ENCODE peak calls at places on chromosomes 1 and 21, in eight cellular contexts. I is nephron progenitor cell; U is NCI-H2171 treated with DMSO at 0.1 percent for 48 hours; M is activated naive CD4-positive, alpha-beta T cell treated with anti-CD3 and anti-CD28 coated beads, Interleukin-2, amount 50 U/mL, for 16 hours; Z is AG08395; A is adrenal gland; P is T-helper 22 cell; C is mesothelial cell of epicardium. S is an unnamed sample.

GRCh38 chr1:152967201-152967600 is 3.2 kb upstream of the SPRR4 start:
- DNase-seq in I (no peak), U (no peak), M (no peak), Z (no peak), A (no peak), P (no peak), C (no peak), S (no peak)

GRCh38 chr1:29121951-29122661 is 1.6 kb downstream of the TMEM200B start:
- DNase-seq in I (peak), U (no peak), M (peak), Z (peak), A (no peak), P (no peak), C (peak), S (peak)

GRCh38 chr1:37947364-37947763 is 511 bp upstream of the INPP5B start:
- DNase-seq in I (no peak), U (no peak), M (no peak), Z (no peak), A (no peak), P (no peak), C (no peak), S (no peak)

GRCh38 chr1:46747683-46748288 is 28.9 kb upstream of the EFCAB14 start:
- DNase-seq in I (peak), U (peak), M (no peak), Z (peak), A (peak), P (no peak), C (peak), S (peak)

GRCh38 chr1:27567183-27567526 is 36.8 kb downstream of the AHDC1 start:
- DNase-seq in I (peak), U (peak), M (no peak), Z (no peak), A (no peak), P (no peak), C (no peak), S (no peak)

GRCh38 chr1:248696261-248696660 is 6.3 kb downstream of the OR14I1 start:
- DNase-seq in I (no peak), U (peak), M (no peak), Z (no peak), A (peak), P (no peak), C (no peak), S (peak)

GRCh38 chr1:9537863-9538668 is 1.2 kb upstream of the SLC25A33 start:
- DNase-seq in I (no peak), U (no peak), M (no peak), Z (no peak), A (no peak), P (no peak), C (no peak), S (no peak)

GRCh38 chr1:234696148-234696576 is 86.2 kb upstream of the IRF2BP2 start:
- DNase-seq in I (no peak), U (no peak), M (no peak), Z (no peak), A (no peak), P (no peak), C (no peak), S (no peak)

GRCh38 chr1:168135982-168136708 is 585 bp downstream of the GPR161 start:
- DNase-seq in I (peak), U (peak), M (peak), Z (peak), A (no peak), P (no peak), C (peak), S (peak)

GRCh38 chr21:44428281-44428942 is 26.9 kb upstream of the LRRC3 start:
- DNase-seq in I (no peak), U (peak), M (peak), Z (no peak), A (no peak), P (peak), C (peak), S (no peak)

GRCh38 chr1:218384576-218384975 is 39.4 kb downstream of the TGFB2 start:
- DNase-seq in I (no peak), U (peak), M (no peak), Z (peak), A (no peak), P (no peak), C (no peak), S (no peak)

GRCh38 chr1:101187287-101187686 is 49.5 kb upstream of the S1PR1 start:
- DNase-seq in I (no peak), U (no peak), M (no peak), Z (no peak), A (no peak), P (no peak), C (no peak), S (no peak)

GRCh38 chr1:33137800-33138199 is 44.0 kb downstream of the TRIM62 start:
- DNase-seq in I (peak), U (no peak), M (peak), Z (no peak), A (no peak), P (no peak), C (peak), S (no peak)

GRCh38 chr1:22256213-22256512 is 113.3 kb upstream of the WNT4 start:
- DNase-seq in I (no peak), U (no peak), M (no peak), Z (no peak), A (no peak), P (no peak), C (no peak), S (no peak)

GRCh38 chr21:44438531-44439210 is 16.6 kb upstream of the LRRC3 start:
- DNase-seq in I (no peak), U (no peak), M (peak), Z (no peak), A (no peak), P (no peak), C (no peak), S (no peak)

GRCh38 chr1:51576085-51576444 is 40.8 kb upstream of the OSBPL9 start:
- DNase-seq in I (no peak), U (no peak), M (no peak), Z (no peak), A (no peak), P (no peak), C (no peak), S (no peak)

GRCh38 chr1:7294636-7295035 is 476.5 kb upstream of the VAMP3 start:
- DNase-seq in I (no peak), U (no peak), M (no peak), Z (no peak), A (peak), P (no peak), C (peak), S (no peak)

GRCh38 chr21:37452222-37452621 is 85.6 kb downstream of the DYRK1A start:
- DNase-seq in I (no peak), U (no peak), M (no peak), Z (peak), A (peak), P (no peak), C (no peak), S (no peak)

GRCh38 chr1:245278846-245279245 is 124.1 kb downstream of the KIF26B start:
- DNase-seq in I (no peak), U (no peak), M (no peak), Z (no peak), A (no peak), P (no peak), C (no peak), S (no peak)

S was measured in testis.